ENCODE peak calls at places on chromosomes 4 and X, in nine cellular contexts. D, P, J, U, I, O, A, N and G are unnamed samples.

GRCh38 chr4:32249040-32249439 is 1528.9 kb downstream of the PCDH7 start:
- DNase-seq in D (no peak), O (no peak), A (no peak), P (no peak), U (no peak), J (no peak), I (no peak), N (no peak), G (no peak)

GRCh38 chrX:123308663-123309062 is 124.6 kb downstream of the GRIA3 start:
- DNase-seq in P (no peak), U (no peak), I (no peak), N (no peak), A (no peak), O (no peak), J (no peak), D (no peak), G (no peak)

GRCh38 chr4:122293374-122294365 is 85.1 kb upstream of the ADAD1 start:
- DNase-seq in I (no peak), O (no peak), A (no peak), D (no peak), J (no peak), P (no peak), N (no peak), U (no peak), G (no peak)

GRCh38 chrX:80578518-80579105 is 158.4 kb downstream of the TENT5D start:
- DNase-seq in I (no peak), J (no peak), P (no peak), A (peak; percentile 7), O (no peak), U (peak; percentile 28), D (peak; percentile 0), N (no peak), G (no peak)

GRCh38 chr4:113212613-113213012 is 163.2 kb downstream of the ANK2 start:
- DNase-seq in N (no peak), J (no peak), A (no peak), I (no peak), O (no peak), U (no peak), D (no peak), P (no peak), G (no peak)

GRCh38 chrX:34810911-34811310 is 131.7 kb upstream of the FAM47B start:
- DNase-seq in O (no peak), D (no peak), N (no peak), I (no peak), A (no peak), P (no peak), U (no peak), J (no peak), G (no peak)

GRCh38 chrX:37599735-37600134 is 28.3 kb downstream of the LANCL3 start:
- DNase-seq in U (no peak), O (peak; percentile 12), J (no peak), P (no peak), N (no peak), D (no peak), I (no peak), A (no peak), G (no peak)

GRCh38 chr4:140609548-140610425 is 41.0 kb upstream of the UCP1 start:
- DNase-seq in O (peak; percentile 2), P (no peak), U (peak; percentile 61), I (no peak), J (no peak), N (no peak), A (peak; percentile 24), D (peak; percentile 28), G (peak; percentile 46)

GRCh38 chrX:45505214-45505613 is 304.5 kb upstream of the DIPK2B start:
- DNase-seq in J (no peak), P (no peak), U (no peak), D (no peak), O (no peak), A (no peak), N (no peak), I (no peak), G (no peak)